ENCODE peak calls at places on chromosomes 4 and X, in six cellular contexts. X, L, P, Z, J and R are unnamed samples.

GRCh38 chr4:18109677-18110076 is 88.1 kb upstream of the LCORL start:
- DNase-seq in Z (peak), J (no peak), X (no peak), L (no peak), P (no peak), R (no peak)

GRCh38 chr4:150482581-150482980 is 99.4 kb upstream of the MAB21L2 start:
- DNase-seq in Z (peak), J (no peak), L (no peak), X (no peak), P (no peak), R (no peak)

GRCh38 chr4:11182586-11183357 is 245.9 kb downstream of the HS3ST1 start:
- DNase-seq in X (peak), P (no peak), L (no peak), J (no peak), Z (no peak), R (no peak)

GRCh38 chr4:151798678-151799416 is 38.0 kb upstream of the GATB start:
- DNase-seq in P (no peak), J (no peak), L (no peak), Z (no peak), X (no peak), R (no peak)

GRCh38 chr4:136935305-136935704 is 597.0 kb downstream of the PCDH18 start:
- DNase-seq in Z (no peak), P (no peak), J (no peak), L (no peak), X (no peak), R (no peak)

GRCh38 chr4:163164591-163164990 is 2.1 kb downstream of the NAF1 start:
- DNase-seq in X (no peak), J (no peak), Z (no peak), P (no peak), L (no peak), R (no peak)

GRCh38 chrX:109655802-109656201 is 30.8 kb upstream of the KCNE5 start:
- DNase-seq in Z (no peak), X (no peak), L (no peak), P (no peak), J (no peak), R (no peak)

GRCh38 chr4:155582971-155583437 is 83.6 kb upstream of the GUCY1A1 start:
- DNase-seq in L (no peak), P (no peak), J (no peak), Z (peak), X (peak), R (no peak)

GRCh38 chrX:50103866-50104566 is 96.8 kb downstream of the AKAP4 start:
- DNase-seq in P (no peak), J (no peak), Z (peak), X (no peak), L (no peak), R (no peak)

GRCh38 chr4:7192252-7193039 is at the start of gene SORCS2:
- DNase-seq in J (peak), Z (peak), X (peak), P (no peak), L (peak), R (no peak)

GRCh38 chrX:135596495-135596894 is 76.0 kb downstream of the INTS6L start:
- DNase-seq in P (peak), Z (peak), L (peak), X (peak), J (no peak), R (no peak)

GRCh38 chr4:174753031-174753430 is 76.0 kb downstream of the GLRA3 start:
- DNase-seq in X (no peak), P (no peak), Z (no peak), J (no peak), L (no peak), R (no peak)

GRCh38 chrX:145506225-145506624 is 258.9 kb downstream of the SPANXN1 start:
- DNase-seq in L (no peak), X (no peak), P (no peak), Z (no peak), J (no peak), R (no peak)

GRCh38 chr4:55753856-55754255 is 65.7 kb upstream of the EXOC1L start:
- DNase-seq in J (no peak), X (no peak), L (no peak), Z (no peak), P (no peak), R (no peak)

GRCh38 chr4:182825786-182826185 is 91.4 kb downstream of the DCTD start:
- DNase-seq in X (no peak), Z (no peak), L (no peak), J (no peak), P (no peak), R (no peak)

GRCh38 chr4:91114386-91114785 is 987.2 kb downstream of the CCSER1 start:
- DNase-seq in J (no peak), P (no peak), Z (no peak), X (no peak), L (no peak), R (no peak)

GRCh38 chr4:108360857-108361820 is 192.4 kb upstream of the LEF1 start:
- DNase-seq in P (no peak), X (peak), Z (no peak), L (no peak), J (no peak), R (no peak)

GRCh38 chrX:9707306-9708015 is 58.2 kb downstream of the GPR143 start:
- DNase-seq in J (no peak), L (no peak), Z (no peak), P (no peak), X (no peak), R (no peak)

GRCh38 chr4:186021461-186022167 is 47.3 kb upstream of the TLR3 start:
- DNase-seq in X (peak), Z (peak), L (peak), J (no peak), P (no peak), R (no peak)

GRCh38 chrX:107935200-107935599 is 47.0 kb downstream of the TEX13B start:
- DNase-seq in Z (peak), J (no peak), P (no peak), X (peak), L (no peak), R (no peak)

GRCh38 chrX:37509349-37509748 is 62.1 kb upstream of the LANCL3 start:
- DNase-seq in P (no peak), L (no peak), X (no peak), J (no peak), Z (peak), R (no peak)

GRCh38 chr4:73055241-73055897 is 14.1 kb downstream of the COX18 start:
- DNase-seq in J (no peak), X (peak), L (no peak), Z (no peak), P (no peak), R (no peak)

GRCh38 chrX:118508690-118509089 is 13.1 kb downstream of the DOCK11 start:
- DNase-seq in P (no peak), Z (no peak), X (no peak), J (no peak), L (no peak), R (no peak)

GRCh38 chrX:136112781-136113180 is 34.6 kb upstream of the FHL1 start:
- DNase-seq in Z (no peak), X (no peak), L (no peak), P (no peak), J (no peak), R (no peak)

GRCh38 chr4:108141213-108142045 is 27.3 kb downstream of the LEF1 start:
- DNase-seq in L (no peak), P (no peak), J (no peak), Z (no peak), X (no peak), R (no peak)

GRCh38 chr4:168634276-168634802 is 137.5 kb downstream of the PALLD start:
- DNase-seq in Z (peak), P (no peak), L (no peak), X (peak), J (no peak), R (no peak)

GRCh38 chr4:6907658-6908191 is 1.9 kb upstream of the TBC1D14 start:
- DNase-seq in J (no peak), L (peak), X (no peak), P (peak), Z (peak), R (no peak)

GRCh38 chr4:185933078-185933581 is 121.1 kb upstream of the SORBS2 start:
- DNase-seq in J (no peak), L (no peak), Z (peak), X (peak), P (no peak), R (no peak)

GRCh38 chr4:48939785-48940184 is 33.2 kb upstream of the OCIAD2 start:
- DNase-seq in Z (peak), L (no peak), J (no peak), X (peak), P (no peak), R (no peak)

GRCh38 chr4:40357738-40358137 is 22.6 kb downstream of the CHRNA9 start:
- DNase-seq in Z (no peak), J (no peak), X (no peak), L (no peak), P (no peak), R (no peak)

GRCh38 chr4:140004580-140005314 is 149.2 kb downstream of the MAML3 start:
- DNase-seq in X (peak), L (peak), P (no peak), J (peak), Z (peak), R (no peak)

GRCh38 chr4:56213543-56213942 is 173.7 kb downstream of the AASDH start:
- DNase-seq in Z (no peak), J (no peak), P (no peak), X (no peak), L (no peak), R (no peak)

GRCh38 chrX:68694429-68695205 is 47.2 kb downstream of the STARD8 start:
- DNase-seq in L (no peak), X (no peak), J (no peak), Z (no peak), P (no peak), R (no peak)

GRCh38 chr4:17325098-17325497 is 186.8 kb downstream of the QDPR start:
- DNase-seq in L (no peak), P (no peak), X (no peak), J (no peak), Z (no peak), R (no peak)

GRCh38 chr4:90112715-90113114 is 14.5 kb upstream of the CCSER1 start:
- DNase-seq in J (no peak), P (no peak), L (no peak), Z (no peak), X (no peak), R (no peak)

GRCh38 chr4:53591372-53591892 is at the start of gene LNX1:
- DNase-seq in Z (no peak), L (peak), P (peak), J (no peak), X (no peak), R (peak)

GRCh38 chr4:5996641-5997040 is 21.6 kb downstream of the C4orf50 start:
- DNase-seq in P (no peak), Z (no peak), X (no peak), L (no peak), J (no peak), R (no peak)

GRCh38 chrX:39283239-39283638 is 482.0 kb downstream of the MID1IP1 start:
- DNase-seq in P (no peak), X (no peak), L (no peak), J (no peak), Z (no peak), R (no peak)

GRCh38 chr4:182507808-182508207 is 264.6 kb downstream of the TENM3 start:
- DNase-seq in J (no peak), P (no peak), X (peak), Z (no peak), L (no peak), R (no peak)

GRCh38 chrX:13863326-13863725 is 46.4 kb upstream of the GPM6B start:
- DNase-seq in Z (no peak), L (no peak), X (no peak), J (no peak), P (no peak), R (no peak)

GRCh38 chrX:13864264-13864663 is 47.4 kb upstream of the GPM6B start:
- DNase-seq in X (peak), Z (no peak), L (no peak), J (no peak), P (no peak), R (no peak)

GRCh38 chrX:13868481-13869040 is 51.7 kb upstream of the GPM6B start:
- DNase-seq in Z (no peak), X (peak), J (no peak), P (no peak), L (no peak), R (no peak)
- TF ChIP-seq POLR2A in Z (no peak), X (no peak), J (no peak), P (no peak), L (no peak), R (no peak)

GRCh38 chr4:1250527-1250812 is 1.5 kb upstream of the CTBP1 start:
- DNase-seq in Z (no peak), L (no peak), J (no peak), P (no peak), X (no peak), R (no peak)
- H3K27ac ChIP-seq in Z (no peak), L (no peak), J (no peak), P (peak), X (no peak), R (peak)

DNA sequence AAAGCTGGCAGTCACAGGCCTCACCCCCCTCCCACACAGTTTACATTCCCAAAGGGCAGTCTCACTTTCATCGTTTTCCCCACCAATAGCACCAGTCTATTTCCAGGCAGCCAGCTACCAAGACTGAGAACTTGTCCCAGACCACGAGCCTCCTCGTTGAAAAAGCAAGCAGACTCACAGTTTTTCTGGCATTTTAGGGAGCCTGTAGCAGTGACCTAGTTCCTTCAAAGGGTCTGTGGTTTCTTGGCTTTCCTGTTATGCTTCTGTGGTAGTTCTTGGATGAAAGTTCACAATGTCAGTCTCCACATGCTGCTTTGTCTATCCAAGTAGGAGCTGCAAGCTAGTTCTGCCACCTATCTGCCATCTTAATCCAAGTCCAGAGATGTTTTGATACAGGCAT is 151.6 kb upstream of the ZC4H2 start:
- DNase-seq in J (no peak), L (no peak), P (no peak), Z (no peak), X (no peak), R (no peak)
- TF ChIP-seq POLR2A in J (no peak), L (no peak), P (no peak), Z (no peak), X (no peak), R (no peak)

GRCh38 chrX:131735127-131735526 is 191.3 kb downstream of the OR13H1 start:
- DNase-seq in J (no peak), Z (no peak), P (no peak), X (no peak), L (no peak), R (no peak)
- H3K27ac ChIP-seq in J (no peak), Z (no peak), P (no peak), X (no peak), L (no peak), R (no peak)